ENCODE peak calls at places on chromosomes 12 and 14, in seven cellular contexts. B, R, S, T, O, M and U are unnamed samples.

GRCh38 chr14:22994762-22995275 is 12.5 kb upstream of the AJUBA start:
- DNase-seq in O (no peak), B (peak), M (peak), S (peak), R (peak), T (peak), U (no peak)

GRCh38 chr12:79125358-79125757 is 260.8 kb downstream of the SYT1 start:
- DNase-seq in R (no peak), M (no peak), B (no peak), O (no peak), S (no peak), T (no peak), U (no peak)

GRCh38 chr12:132432721-132433577 is 57.0 kb upstream of the FBRSL1 start:
- DNase-seq in T (peak), O (no peak), S (peak), R (no peak), M (no peak), B (peak), U (no peak)

GRCh38 chr14:46663382-46663781 is 11.8 kb upstream of the RPL10L start:
- DNase-seq in S (no peak), B (no peak), T (no peak), M (no peak), O (no peak), R (no peak), U (no peak)

GRCh38 chr12:54383041-54383609 is 1.4 kb downstream of the ZNF385A start:
- DNase-seq in B (peak), S (peak), R (no peak), M (no peak), T (peak), O (no peak), U (peak)

GRCh38 chr12:55692631-55693322 is 14.9 kb downstream of the ITGA7 start:
- DNase-seq in M (no peak), R (no peak), O (no peak), T (no peak), B (no peak), S (no peak), U (no peak)

GRCh38 chr12:122523280-122523679 is 3.5 kb downstream of the RSRC2 start:
- DNase-seq in B (peak), R (no peak), S (peak), O (no peak), T (peak), M (no peak), U (no peak)

GRCh38 chr12:54891717-54892478 is 37.6 kb downstream of the MUCL1 start:
- DNase-seq in R (no peak), S (no peak), O (no peak), T (no peak), M (no peak), B (no peak), U (no peak)

GRCh38 chr12:11815397-11815796 is 165.9 kb downstream of the ETV6 start:
- DNase-seq in M (no peak), R (no peak), B (no peak), T (no peak), S (no peak), O (no peak), U (no peak)

GRCh38 chr12:65728913-65729793 is 95.1 kb upstream of the HMGA2 start:
- DNase-seq in S (no peak), M (peak), B (no peak), O (peak), T (peak), R (no peak), U (no peak)

GRCh38 chr12:128753438-128753837 is 70.3 kb downstream of the SLC15A4 start:
- DNase-seq in O (no peak), T (no peak), M (peak), S (no peak), R (no peak), B (no peak), U (no peak)

GRCh38 chr12:98464155-98464554 is 51.2 kb upstream of the TMPO start:
- DNase-seq in B (peak), O (no peak), T (peak), M (no peak), R (no peak), S (peak), U (peak)

GRCh38 chr12:108610856-108611605 is 13.1 kb upstream of the TMEM119 start:
- DNase-seq in O (no peak), R (no peak), B (no peak), T (no peak), S (no peak), M (no peak), U (no peak)

GRCh38 chr12:51687142-51687935 is 96.3 kb downstream of the SCN8A start:
- DNase-seq in O (no peak), T (peak), R (no peak), B (peak), M (no peak), S (peak), U (no peak)

GRCh38 chr12:64663019-64663418 is 52.7 kb downstream of the RASSF3 start:
- DNase-seq in T (no peak), B (no peak), R (no peak), S (no peak), O (no peak), M (no peak), U (no peak)

GRCh38 chr12:6250343-6250742 is 50.1 kb downstream of the CD9 start:
- DNase-seq in O (no peak), R (no peak), M (peak), B (peak), T (no peak), S (no peak), U (no peak)

GRCh38 chr14:32049361-32050103 is 27.6 kb upstream of the ARHGAP5 start:
- DNase-seq in M (no peak), T (no peak), O (no peak), S (no peak), B (no peak), R (no peak), U (no peak)

GRCh38 chr12:107670999-107671643 is 14.5 kb upstream of the PWP1 start:
- DNase-seq in O (peak), M (peak), B (no peak), S (peak), T (peak), R (peak), U (no peak)

GRCh38 chr12:85794551-85794950 is 41.7 kb downstream of the RASSF9 start:
- DNase-seq in B (peak), O (no peak), S (peak), R (no peak), M (no peak), T (peak), U (no peak)

GRCh38 chr12:76259071-76259470 is 89.1 kb downstream of the BBS10 start:
- DNase-seq in S (peak), M (no peak), T (peak), O (no peak), R (no peak), B (peak), U (no peak)

GRCh38 chr14:22268875-22269274 is 320.1 kb downstream of the DAD1 start:
- DNase-seq in T (peak), B (peak), S (peak), M (no peak), O (no peak), R (no peak), U (no peak)

GRCh38 chr12:91877461-91878230 is 268.0 kb downstream of the BTG1 start:
- DNase-seq in O (no peak), M (no peak), S (no peak), R (peak), B (no peak), T (no peak), U (no peak)

GRCh38 chr14:92994131-92994676 is 71.3 kb downstream of the CHGA start:
- DNase-seq in B (no peak), S (no peak), R (no peak), M (no peak), O (no peak), T (no peak), U (no peak)

GRCh38 chr14:104215706-104216334 is 77.4 kb downstream of the KIF26A start:
- DNase-seq in M (no peak), T (no peak), R (no peak), O (no peak), S (no peak), B (no peak), U (no peak)

GRCh38 chr14:75279153-75279738 is 618 bp downstream of the FOS start:
- DNase-seq in R (peak), O (no peak), M (peak), T (peak), S (peak), B (peak), U (no peak)

GRCh38 chr12:44875417-44875953 is 630 bp downstream of the NELL2 start:
- DNase-seq in S (no peak), T (no peak), B (no peak), O (peak), R (peak), M (peak), U (no peak)

GRCh38 chr12:126518596-126519200 is 1453.5 kb downstream of the AACS start:
- DNase-seq in B (peak), S (peak), M (no peak), R (no peak), T (peak), O (no peak), U (no peak)

GRCh38 chr14:65238456-65238855 is 136.1 kb upstream of the MAX start:
- DNase-seq in R (no peak), T (peak), B (peak), S (peak), M (no peak), O (no peak), U (no peak)

GRCh38 chr14:56810850-56811595 is 744 bp upstream of the OTX2 start:
- DNase-seq in T (no peak), M (no peak), O (peak), R (no peak), S (no peak), B (no peak), U (no peak)

GRCh38 chr12:10636611-10637010 is 23.2 kb upstream of the MAGOHB start:
- DNase-seq in B (no peak), O (no peak), M (no peak), R (no peak), T (no peak), S (no peak), U (no peak)

GRCh38 chr12:116406529-116406928 is 129.0 kb upstream of the MED13L start:
- DNase-seq in R (no peak), T (peak), S (peak), O (no peak), B (peak), M (peak), U (peak)

GRCh38 chr14:53510281-53510912 is 357.3 kb upstream of the DDHD1 start:
- DNase-seq in R (no peak), T (no peak), O (no peak), M (no peak), S (peak), B (peak), U (no peak)

GRCh38 chr12:155646-156045 is 58.3 kb downstream of the SLC6A12 start:
- DNase-seq in R (no peak), T (no peak), O (no peak), S (no peak), M (no peak), B (no peak), U (no peak)

GRCh38 chr12:43805149-43805856 is 814 bp downstream of the TWF1 start:
- DNase-seq in M (peak), B (peak), S (peak), O (no peak), T (peak), R (no peak), U (no peak)

DNA sequence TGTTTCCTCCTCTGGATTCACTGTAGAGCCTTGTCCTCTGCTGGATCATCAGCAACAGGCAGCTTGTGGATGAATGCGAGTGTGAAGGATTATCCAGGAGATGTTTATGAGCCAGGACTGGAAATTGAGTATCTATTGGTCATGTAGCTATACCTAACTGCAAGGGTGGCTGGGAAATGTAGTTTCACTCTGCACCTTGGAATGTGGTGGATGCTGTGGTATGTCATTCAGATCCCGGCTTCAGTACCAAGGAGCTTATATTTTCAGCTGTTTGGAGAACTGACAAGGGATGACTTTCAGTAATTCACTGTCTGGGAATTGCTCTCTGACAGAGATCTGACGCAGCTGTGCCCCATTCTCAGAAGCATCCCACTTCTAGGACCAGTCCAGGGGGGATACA is 792.3 kb upstream of the NOVA1 start:
- DNase-seq in S (no peak), O (no peak), T (no peak), R (no peak), M (no peak), B (no peak), U (no peak)
- TF ChIP-seq CTCF in S (no peak), O (no peak), T (no peak), R (no peak), M (no peak), B (no peak), U (no peak)

DNA sequence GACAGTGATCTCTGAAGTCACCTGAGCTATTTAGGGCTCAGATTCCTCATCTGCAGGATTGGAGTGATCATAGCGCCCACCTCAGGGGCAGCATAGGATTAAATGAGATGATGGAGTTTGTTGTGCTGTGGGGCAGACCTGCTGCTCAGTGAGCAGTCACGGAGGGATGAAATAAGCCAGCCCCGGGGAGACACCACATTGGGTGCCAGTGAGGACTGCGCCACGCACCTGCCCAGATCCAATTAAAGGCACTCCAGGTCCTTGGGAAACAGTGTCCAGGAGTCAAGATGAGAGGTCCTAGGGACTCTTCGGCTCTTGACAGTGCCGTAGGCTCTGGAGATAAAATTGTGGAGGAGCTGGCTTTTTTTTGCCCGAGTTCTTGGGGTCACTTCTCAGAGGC is 166.2 kb downstream of the ADGRD1 start:
- DNase-seq in O (no peak), B (no peak), S (no peak), M (no peak), T (no peak), R (no peak), U (peak)
- TF ChIP-seq CTCF in O (no peak), B (no peak), S (no peak), M (no peak), T (no peak), R (no peak), U (no peak)

GRCh38 chr14:34794941-34795340 is 80.2 kb downstream of the BAZ1A start:
- DNase-seq in O (no peak), B (no peak), S (peak), T (no peak), R (no peak), M (no peak), U (no peak)

GRCh38 chr14:34794217-34794616 is 79.8 kb upstream of the CFL2 start:
- DNase-seq in B (peak), R (no peak), T (peak), M (no peak), S (peak), O (no peak), U (no peak)

GRCh38 chr14:34792593-34792992 is 78.2 kb upstream of the CFL2 start:
- DNase-seq in R (no peak), O (no peak), S (no peak), B (no peak), M (no peak), T (no peak), U (no peak)

DNA sequence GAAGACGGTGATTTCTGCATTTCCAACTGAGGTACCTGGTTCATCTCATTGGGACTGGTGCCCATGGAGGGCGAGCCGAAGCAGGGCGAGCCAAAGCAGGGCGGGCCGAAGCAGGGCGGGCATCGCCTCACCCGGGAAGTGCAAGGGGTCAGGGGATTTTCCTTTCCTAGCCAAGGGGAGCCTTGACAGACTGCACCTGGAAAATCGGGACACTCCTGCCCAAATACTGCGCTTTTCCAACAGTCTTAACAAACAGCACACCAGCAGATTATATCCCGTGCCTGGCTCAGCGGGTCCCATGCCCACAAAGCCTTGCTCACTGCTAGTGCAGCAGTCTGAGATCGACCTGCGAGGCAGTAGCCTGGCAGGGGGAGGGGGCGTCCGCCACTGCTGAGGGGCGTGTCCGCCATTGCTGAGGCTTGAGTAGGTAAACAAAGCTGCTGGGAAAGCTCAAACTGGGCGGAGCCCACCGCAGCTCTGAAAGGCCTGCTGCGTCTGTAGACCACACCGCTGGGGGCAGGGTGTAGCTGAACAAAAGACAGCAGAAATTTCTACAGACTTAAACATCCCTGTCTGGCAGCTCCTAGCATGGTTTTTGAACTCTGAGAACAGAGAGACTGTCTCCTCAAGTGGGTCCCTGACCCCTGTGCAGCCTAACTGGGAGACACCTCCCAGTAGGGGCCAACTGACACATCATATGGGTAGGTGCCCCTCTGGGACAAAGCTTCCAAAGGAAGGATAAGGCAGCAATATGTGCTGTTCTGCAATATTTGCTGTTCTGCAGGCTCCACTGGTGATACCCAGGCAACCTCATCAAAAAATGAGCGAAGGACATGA is 77.2 kb downstream of the BAZ1A start:
- DNase-seq in R (no peak), O (no peak), T (no peak), M (no peak), B (no peak), S (no peak), U (no peak)
- TF ChIP-seq CTCF in R (no peak), O (no peak), T (no peak), M (no peak), B (no peak), S (no peak), U (no peak)

GRCh38 chr14:64117671-64118402 is 176.3 kb downstream of the ESR2 start:
- DNase-seq in R (no peak), O (no peak), T (peak), S (peak), B (peak), M (no peak), U (no peak)
- TF ChIP-seq CTCF in R (no peak), O (no peak), T (no peak), S (no peak), B (peak), M (no peak), U (no peak)